ENCODE peak calls at places on chromosomes 3 and 15, in eight cellular contexts. H is RWPE2, U is IMR-90, I is nephron progenitor cell, W is HepG2, Q is A673, O is fibroblast of pulmonary artery, C is tibial nerve. T is an unnamed sample.

GRCh38 chr15:77384589-77385359 is 35.1 kb downstream of the PEAK1 start:
- DNase-seq in H (no peak), U (no peak), I (no peak), W (no peak), Q (no peak), O (no peak), C (no peak), T (no peak)

GRCh38 chr3:45112939-45113338 is 33.2 kb downstream of the CDCP1 start:
- DNase-seq in H (no peak), U (peak), I (no peak), W (no peak), Q (no peak), O (peak), C (no peak), T (no peak)

GRCh38 chr3:195448205-195448875 is 5.5 kb upstream of the ACAP2 start:
- DNase-seq in H (no peak), U (no peak), I (no peak), W (no peak), Q (peak), O (no peak), C (no peak), T (no peak)

GRCh38 chr3:27094721-27095120 is 274.5 kb downstream of the NEK10 start:
- DNase-seq in H (no peak), U (no peak), I (no peak), W (no peak), Q (peak), O (peak), C (no peak), T (no peak)

GRCh38 chr3:63964287-63965073 is 52.3 kb upstream of the SCAANT1 start:
- DNase-seq in H (no peak), U (no peak), I (no peak), W (no peak), Q (no peak), O (no peak), C (no peak), T (no peak)

GRCh38 chr3:149575213-149575961 is 82.4 kb downstream of the WWTR1 start:
- DNase-seq in H (peak), U (peak), I (no peak), W (peak), Q (peak), O (peak), C (no peak), T (no peak)

GRCh38 chr3:154992655-154993054 is 87.5 kb upstream of the MME start:
- DNase-seq in H (no peak), U (no peak), I (no peak), W (no peak), Q (no peak), O (no peak), C (no peak), T (no peak)

GRCh38 chr3:66276705-66277274 is 56.0 kb downstream of the SLC25A26 start:
- DNase-seq in H (no peak), U (peak), I (peak), W (peak), Q (peak), O (peak), C (peak), T (no peak)

GRCh38 chr15:63805993-63806980 is 27.5 kb downstream of the HERC1 start:
- DNase-seq in H (no peak), U (peak), I (no peak), W (no peak), Q (peak), O (peak), C (no peak), T (no peak)

GRCh38 chr3:65039754-65040210 is 352.0 kb upstream of the ADAMTS9 start:
- DNase-seq in H (no peak), U (no peak), I (no peak), W (peak), Q (no peak), O (peak), C (no peak), T (no peak)

GRCh38 chr3:68256635-68257034 is 602.2 kb upstream of the SUCLG2 start:
- DNase-seq in H (no peak), U (no peak), I (peak), W (no peak), Q (peak), O (no peak), C (no peak), T (no peak)

GRCh38 chr15:90036343-90036742 is 35.2 kb downstream of the ZNF710 start:
- DNase-seq in H (peak), U (no peak), I (peak), W (no peak), Q (no peak), O (no peak), C (no peak), T (peak)

GRCh38 chr15:77039817-77040216 is 31.1 kb downstream of the TSPAN3 start:
- DNase-seq in H (no peak), U (no peak), I (no peak), W (no peak), Q (no peak), O (no peak), C (no peak), T (no peak)

GRCh38 chr15:36590838-36591237 is 11.4 kb downstream of the CDIN1 start:
- DNase-seq in H (no peak), U (peak), I (no peak), W (no peak), Q (no peak), O (peak), C (no peak), T (no peak)

GRCh38 chr3:143634991-143635390 is 213.3 kb downstream of the SLC9A9 start:
- DNase-seq in H (peak), U (no peak), I (no peak), W (no peak), Q (no peak), O (no peak), C (no peak), T (no peak)

GRCh38 chr3:142981108-142981507 is 17.6 kb upstream of the PAQR9 start:
- DNase-seq in H (no peak), U (no peak), I (no peak), W (no peak), Q (no peak), O (no peak), C (no peak), T (no peak)

GRCh38 chr3:133330043-133330442 is 69.8 kb upstream of the BFSP2 start:
- DNase-seq in H (no peak), U (no peak), I (peak), W (no peak), Q (no peak), O (peak), C (no peak), T (no peak)

DNA sequence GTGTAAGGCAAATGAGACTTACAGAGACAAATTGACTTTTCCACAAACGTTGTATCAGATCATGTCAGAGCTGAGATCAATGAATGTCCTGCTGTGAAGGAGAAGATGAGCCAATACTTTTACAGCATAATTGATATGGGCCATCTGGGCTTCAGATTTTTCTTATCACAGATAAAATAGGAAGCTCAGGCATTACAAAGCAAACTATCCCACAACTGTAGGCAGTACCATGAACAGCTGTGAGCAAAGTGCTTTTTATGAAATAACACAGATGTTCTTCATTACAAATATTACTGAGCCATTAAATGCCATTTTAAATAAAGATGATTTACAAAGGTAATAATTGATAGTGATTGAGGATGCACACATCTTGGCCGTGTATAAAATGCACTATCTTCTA is 852.3 kb downstream of the OTOL1 start:
- DNase-seq in H (no peak), U (no peak), I (no peak), W (no peak), Q (peak), O (no peak), C (no peak), T (no peak)
- TF ChIP-seq CTCF in H (no peak), U (no peak), I (no peak), W (no peak), Q (no peak), O (no peak), C (no peak), T (no peak)

DNA sequence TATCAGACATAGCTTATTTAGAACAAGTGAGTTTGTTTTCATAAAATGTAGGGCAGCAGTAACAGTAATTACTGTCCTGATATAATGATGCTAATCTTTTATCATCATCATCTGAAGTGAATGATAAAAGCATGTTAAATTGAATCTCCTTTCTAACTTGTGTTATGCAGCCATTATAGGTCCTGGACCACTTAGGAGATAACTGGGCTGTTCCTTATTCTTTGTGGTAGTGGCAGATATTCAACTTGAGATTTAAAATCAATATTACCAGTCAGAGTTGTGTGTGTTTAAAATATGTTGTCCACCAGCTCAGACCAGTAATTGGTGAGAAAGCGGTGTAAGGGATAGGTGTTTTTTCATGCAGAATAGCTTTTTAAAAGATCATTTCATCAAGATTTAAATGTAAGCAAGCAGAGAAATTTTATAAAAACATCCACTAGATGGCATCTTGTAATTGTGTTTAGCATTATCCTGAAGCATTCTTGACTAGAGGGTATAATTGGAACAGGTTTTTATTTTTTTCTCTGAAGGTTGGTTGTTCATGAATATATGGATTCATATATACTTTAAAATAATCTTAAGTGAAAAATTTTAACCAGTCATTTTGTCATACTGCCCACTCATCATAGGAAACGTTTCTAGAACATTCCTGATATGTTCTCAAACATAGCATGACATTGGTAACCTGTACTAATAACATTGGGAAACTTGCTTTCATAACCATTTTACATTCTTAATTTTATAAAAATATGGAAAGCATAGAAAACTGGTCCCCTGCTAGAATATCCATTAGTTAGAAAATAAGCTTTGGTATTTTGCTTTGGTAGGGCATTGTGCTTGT is 153.9 kb downstream of the BBX start:
- DNase-seq in H (no peak), U (peak), I (no peak), W (peak), Q (peak), O (peak), C (no peak), T (no peak)
- TF ChIP-seq CTCF in H (peak), U (peak), I (peak), W (peak), Q (peak), O (peak), C (peak), T (peak)

GRCh38 chr15:60740787-60741354 is 261.9 kb upstream of the ICE2 start:
- DNase-seq in H (no peak), U (peak), I (no peak), W (peak), Q (no peak), O (peak), C (no peak), T (no peak)

GRCh38 chr15:60734846-60735245 is 255.9 kb upstream of the ICE2 start:
- DNase-seq in H (no peak), U (no peak), I (no peak), W (peak), Q (no peak), O (no peak), C (no peak), T (no peak)

GRCh38 chr15:60740231-60740630 is 261.3 kb upstream of the ICE2 start:
- DNase-seq in H (no peak), U (no peak), I (no peak), W (no peak), Q (no peak), O (no peak), C (no peak), T (no peak)

GRCh38 chr15:60735559-60736047 is 256.7 kb upstream of the ICE2 start:
- DNase-seq in H (no peak), U (no peak), I (no peak), W (peak), Q (no peak), O (no peak), C (no peak), T (no peak)

GRCh38 chr15:60737217-60737616 is 258.3 kb upstream of the ICE2 start:
- DNase-seq in H (no peak), U (no peak), I (no peak), W (no peak), Q (no peak), O (no peak), C (no peak), T (no peak)
- TF ChIP-seq CTCF in H (no peak), U (no peak), I (no peak), W (peak), Q (no peak), O (no peak), C (no peak), T (no peak)

DNA sequence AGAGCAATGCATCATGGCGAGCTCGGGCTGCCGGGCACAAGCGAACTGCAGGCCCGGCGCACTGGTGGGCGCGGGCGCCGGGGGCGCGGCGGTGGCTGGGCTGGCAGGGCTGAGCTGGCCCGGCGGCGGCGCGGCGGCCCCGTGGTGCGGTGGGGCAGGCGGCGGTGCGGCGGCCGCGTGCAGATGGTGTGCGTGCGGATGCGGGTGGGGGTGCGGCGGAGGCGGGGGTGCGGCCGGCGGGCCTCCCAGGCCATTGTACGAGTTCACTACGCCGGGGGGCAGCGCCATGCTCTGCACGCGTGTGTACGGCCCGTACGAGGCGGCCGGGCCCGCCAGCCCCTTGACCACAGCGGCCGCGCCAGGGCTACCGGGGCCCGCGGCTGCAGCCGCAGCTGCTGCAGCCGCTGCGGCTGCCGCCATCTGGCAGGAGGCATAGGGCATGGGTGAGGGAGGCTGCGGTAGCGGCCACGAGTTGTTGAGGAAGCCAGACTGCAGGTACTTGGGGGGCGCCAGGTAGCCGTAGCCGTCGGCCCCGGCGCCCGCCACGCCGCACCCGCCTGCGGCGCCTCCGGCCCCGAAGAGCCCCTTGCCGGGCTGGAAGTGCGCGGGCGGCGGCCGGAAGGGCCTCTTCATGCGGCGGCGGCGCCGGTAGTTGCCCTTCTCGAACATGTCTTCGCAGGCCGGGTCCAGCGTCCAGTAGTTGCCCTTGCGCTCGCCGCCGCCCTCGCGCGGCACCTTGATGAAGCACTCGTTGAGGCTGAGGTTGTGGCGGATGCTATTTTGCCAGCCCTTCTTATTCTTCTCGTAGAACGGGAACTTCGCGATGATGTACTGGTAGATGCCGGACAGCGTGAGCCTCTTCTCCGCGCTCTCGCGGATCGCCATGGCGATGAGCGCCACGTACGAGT is 1.0 kb downstream of the FOXL2 start:
- DNase-seq in H (no peak), U (peak), I (peak), W (no peak), Q (no peak), O (peak), C (no peak), T (no peak)
- TF ChIP-seq CTCF in H (peak), U (peak), I (peak), W (no peak), Q (peak), O (peak), C (no peak), T (peak)

DNA sequence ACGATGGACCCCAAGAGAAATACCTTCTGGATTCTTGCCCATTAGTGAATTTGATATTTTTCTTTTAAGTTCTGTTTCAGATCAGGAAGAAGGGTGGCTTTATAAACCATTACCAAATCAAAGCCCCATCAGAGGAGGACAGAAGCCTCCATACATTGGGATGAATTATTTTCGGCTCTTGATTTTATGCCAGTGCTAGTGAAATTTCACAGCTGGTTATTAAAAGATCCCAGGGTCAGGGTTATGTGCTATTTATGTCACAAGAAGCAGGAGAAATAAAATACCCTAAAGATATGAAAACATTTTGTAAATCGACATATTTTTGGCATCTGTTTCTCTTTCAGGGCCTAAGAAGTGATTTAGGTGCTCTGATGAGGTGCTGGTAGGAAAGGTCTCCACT is 315.8 kb upstream of the NR2E3 start:
- DNase-seq in H (no peak), U (no peak), I (no peak), W (no peak), Q (no peak), O (no peak), C (no peak), T (no peak)
- TF ChIP-seq CTCF in H (no peak), U (no peak), I (no peak), W (no peak), Q (no peak), O (no peak), C (no peak), T (no peak)

GRCh38 chr3:160929595-160929994 is 173.6 kb downstream of the PPM1L start:
- DNase-seq in H (no peak), U (no peak), I (peak), W (no peak), Q (no peak), O (peak), C (no peak), T (no peak)

GRCh38 chr3:160931474-160931873 is 173.7 kb downstream of the B3GALNT1 start:
- DNase-seq in H (no peak), U (no peak), I (no peak), W (no peak), Q (no peak), O (no peak), C (no peak), T (no peak)

GRCh38 chr3:160927620-160928019 is 171.6 kb downstream of the PPM1L start:
- DNase-seq in H (no peak), U (no peak), I (no peak), W (no peak), Q (no peak), O (no peak), C (no peak), T (no peak)

GRCh38 chr3:160924776-160925175 is 168.7 kb downstream of the PPM1L start:
- DNase-seq in H (no peak), U (no peak), I (no peak), W (no peak), Q (no peak), O (no peak), C (no peak), T (no peak)

DNA sequence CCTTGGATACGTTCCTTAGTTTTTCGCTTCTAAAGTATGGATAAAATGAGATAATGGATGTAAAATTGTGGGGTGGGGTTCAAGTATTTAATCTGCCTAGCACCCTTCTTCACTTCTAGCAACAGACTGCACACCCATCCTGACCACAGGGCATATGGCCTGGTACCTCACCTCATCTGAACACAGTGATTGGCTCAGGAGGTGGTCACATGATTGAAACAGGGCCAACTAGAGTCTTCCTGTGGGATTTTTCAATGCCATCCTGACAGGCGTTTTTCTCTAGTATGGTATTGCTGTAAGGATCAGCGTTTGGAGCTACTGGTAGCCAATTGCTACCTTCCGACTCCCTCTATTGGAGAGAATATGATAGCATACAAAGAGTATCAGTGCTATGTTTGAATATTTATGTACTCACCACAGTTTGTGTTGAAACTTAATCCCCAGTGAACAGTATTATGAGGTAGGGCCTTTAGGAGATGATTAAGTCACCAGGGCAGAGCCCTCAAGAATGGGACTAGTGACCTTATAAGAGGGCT is 172.2 kb downstream of the PPM1L start:
- DNase-seq in H (no peak), U (no peak), I (no peak), W (no peak), Q (peak), O (no peak), C (no peak), T (no peak)
- TF ChIP-seq CTCF in H (no peak), U (peak), I (no peak), W (no peak), Q (peak), O (no peak), C (no peak), T (peak)

DNA sequence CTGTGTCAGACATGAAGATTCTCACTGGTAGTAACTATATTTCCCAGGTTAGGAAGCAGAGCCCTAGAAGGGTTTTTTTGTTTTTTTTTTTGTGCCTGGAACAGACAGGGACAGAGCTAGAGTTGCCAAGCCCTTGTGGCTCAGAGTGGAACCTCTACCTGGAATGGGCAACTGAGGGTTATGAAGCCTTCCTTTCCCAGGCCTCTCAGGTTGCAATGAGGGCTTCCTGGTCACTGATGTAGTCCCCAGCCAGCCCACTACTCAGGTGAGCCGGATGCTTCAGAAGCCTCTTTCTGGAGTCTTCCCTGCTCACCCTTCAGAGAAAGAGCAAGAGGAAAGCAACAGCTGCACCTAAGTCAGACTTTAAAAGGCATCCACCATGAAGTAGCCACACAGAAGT is 48.8 kb upstream of the MANF start:
- DNase-seq in H (no peak), U (no peak), I (no peak), W (no peak), Q (no peak), O (no peak), C (no peak), T (no peak)
- TF ChIP-seq CTCF in H (no peak), U (no peak), I (no peak), W (no peak), Q (no peak), O (no peak), C (no peak), T (no peak)

T was measured in CD14-positive monocyte.